ENCODE peak calls at places on chromosomes 5 and 9, in nine cellular contexts. W is CD4-positive, alpha-beta T cell; D is heart left ventricle; I is endothelial cell; T is activated CD4-positive, CD25-positive, alpha-beta regulatory T cell treated with anti-CD3 and anti-CD28 coated beads, Interleukin-2, amount 50 U/mL, for 72 hours; U is NCI-H1417; H is prostate gland; K is H7; E is progenitor cell of endocrine pancreas. M is an unnamed sample.

GRCh38 chr9:115691097-115691496 is 462.5 kb upstream of the PAPPA start:
- DNase-seq in W (no peak), D (no peak), I (no peak), T (no peak), U (no peak), H (no peak), K (no peak), E (no peak), M (no peak)

GRCh38 chr9:91033802-91034201 is 232.2 kb downstream of the SYK start:
- DNase-seq in W (peak), D (no peak), I (peak), T (peak), U (no peak), H (no peak), K (peak), E (no peak), M (peak)

GRCh38 chr9:34253460-34253837 is 74.6 kb downstream of the UBAP1 start:
- DNase-seq in W (no peak), D (peak), I (no peak), T (no peak), U (no peak), H (no peak), K (no peak), E (no peak), M (no peak)

GRCh38 chr5:139660916-139661814 is 13.0 kb downstream of the CXXC5 start:
- DNase-seq in W (no peak), D (peak), I (no peak), T (no peak), U (peak), H (peak), K (peak), E (no peak), M (no peak)

GRCh38 chr5:105882956-105883481 is 1787.7 kb downstream of the EFNA5 start:
- DNase-seq in W (no peak), D (no peak), I (no peak), T (no peak), U (peak), H (peak), K (no peak), E (no peak), M (no peak)

GRCh38 chr9:32550046-32550608 is 2.0 kb upstream of the SMIM27 start:
- DNase-seq in W (no peak), D (no peak), I (no peak), T (no peak), U (no peak), H (no peak), K (peak), E (no peak), M (no peak)

GRCh38 chr5:127969651-127970050 is 113.9 kb upstream of the SLC12A2 start:
- DNase-seq in W (no peak), D (no peak), I (no peak), T (no peak), U (no peak), H (no peak), K (no peak), E (no peak), M (no peak)

GRCh38 chr5:92002875-92003274 is 619.8 kb upstream of the ARRDC3 start:
- DNase-seq in W (no peak), D (no peak), I (no peak), T (no peak), U (peak), H (no peak), K (no peak), E (no peak), M (no peak)

GRCh38 chr5:148858106-148858505 is 31.7 kb downstream of the ADRB2 start:
- DNase-seq in W (no peak), D (no peak), I (no peak), T (no peak), U (no peak), H (no peak), K (no peak), E (no peak), M (no peak)

GRCh38 chr9:135714242-135715055 is 12.5 kb downstream of the KCNT1 start:
- DNase-seq in W (no peak), D (no peak), I (peak), T (no peak), U (peak), H (no peak), K (peak), E (peak), M (no peak)

GRCh38 chr9:34370970-34371880 is 5.5 kb downstream of the MYORG start:
- DNase-seq in W (no peak), D (no peak), I (no peak), T (no peak), U (no peak), H (no peak), K (no peak), E (no peak), M (no peak)

M was measured in activated T-helper 2 cell treated with anti-CD3 and anti-CD28 coated beads, Interferon-gamma antibody, Interleukin-2, Interleukin-4, amounts not matched to agents 10 μg/mL and 5 μg/mL and 100 μg/mL, durations not matched to agents 14 hours and 24 hours and 36 hours.